ENCODE peak calls at places on chromosomes 7 and 10, in four cellular contexts. Q, Y, O and E are unnamed samples. For H3K9me3, the result is how much of the 10 kb centered on the place peaks cover.

GRCh38 chr7:55069271-55069792 is 50.5 kb downstream of the EGFR start:
- DNase-seq in Q (no peak), Y (no peak), O (no peak), E (no peak)

GRCh38 chr10:33901166-33901565 is 566.7 kb upstream of the NRP1 start:
- DNase-seq in Q (no peak), Y (no peak), O (no peak), E (peak)

GRCh38 chr10:119541046-119541445 is 1.5 kb downstream of the RGS10 start:
- DNase-seq in Q (no peak), Y (no peak), O (no peak), E (no peak)

GRCh38 chr7:17680026-17680425 is 260.3 kb downstream of the SNX13 start:
- DNase-seq in Q (no peak), Y (peak), O (no peak), E (peak)

GRCh38 chr10:9097206-9097990 is 1042.9 kb downstream of the GATA3 start:
- DNase-seq in Q (no peak), Y (no peak), O (no peak), E (no peak)

GRCh38 chr7:55065079-55065478 is 46.3 kb downstream of the EGFR start:
- DNase-seq in Q (no peak), Y (peak), O (no peak), E (peak)

GRCh38 chr7:21947056-21947455 is 1.4 kb upstream of the CDCA7L start:
- DNase-seq in Q (no peak), Y (no peak), O (no peak), E (no peak)

GRCh38 chr10:80041162-80041561 is 37.3 kb upstream of the TMEM254 start:
- DNase-seq in Q (no peak), Y (no peak), O (no peak), E (no peak)

GRCh38 chr10:91378061-91378460 is 32.1 kb upstream of the HECTD2 start:
- DNase-seq in Q (peak), Y (no peak), O (no peak), E (no peak)

GRCh38 chr7:38545977-38546376 is 85.2 kb downstream of the AMPH start:
- DNase-seq in Q (no peak), Y (no peak), O (no peak), E (no peak)

GRCh38 chr10:126177414-126178030 is 210.8 kb downstream of the ADAM12 start:
- DNase-seq in Q (no peak), Y (no peak), O (no peak), E (no peak)

GRCh38 chr10:131514454-131514853 is 202.9 kb upstream of the TCERG1L start:
- DNase-seq in Q (no peak), Y (no peak), O (no peak), E (peak)

GRCh38 chr7:69738396-69738889 is 140.2 kb downstream of the AUTS2 start:
- DNase-seq in Q (no peak), Y (no peak), O (no peak), E (no peak)

GRCh38 chr7:1419310-1419634 is 40.0 kb downstream of the MICALL2 start:
- DNase-seq in Q (no peak), Y (no peak), O (peak), E (no peak)

GRCh38 chr10:33612116-33612515 is 277.6 kb upstream of the NRP1 start:
- DNase-seq in Q (no peak), Y (no peak), O (no peak), E (peak)

GRCh38 chr10:84948644-84949043 is 620.3 kb downstream of the CCSER2 start:
- DNase-seq in Q (no peak), Y (no peak), O (no peak), E (no peak)

GRCh38 chr10:129772472-129773358 is 191.4 kb downstream of the EBF3 start:
- DNase-seq in Q (peak), Y (peak), O (peak), E (no peak)

GRCh38 chr10:30870926-30871325 is 160.7 kb downstream of the ZNF438 start:
- DNase-seq in Q (no peak), Y (no peak), O (no peak), E (no peak)

GRCh38 chr7:123948122-123948521 is 23.1 kb downstream of the SPAM1 start:
- DNase-seq in Q (no peak), Y (no peak), O (no peak), E (no peak)

GRCh38 chr7:64998865-64999164 is 7.7 kb downstream of the ERV3-1 start:
- DNase-seq in Q (no peak), Y (no peak), O (no peak), E (no peak)
- H3K9me3 ChIP-seq in Q (under half), Y (under half), O (half or more), E (half or more)

GRCh38 chr7:153939177-153939576 is 113.0 kb upstream of the DPP6 start:
- DNase-seq in Q (no peak), Y (no peak), O (no peak), E (no peak)

GRCh38 chr7:153939654-153940053 is 112.5 kb upstream of the DPP6 start:
- DNase-seq in Q (no peak), Y (no peak), O (no peak), E (no peak)

GRCh38 chr7:153943428-153944370 is 108.5 kb upstream of the DPP6 start:
- DNase-seq in Q (no peak), Y (no peak), O (no peak), E (no peak)

GRCh38 chr7:153942036-153942435 is 110.2 kb upstream of the DPP6 start:
- DNase-seq in Q (no peak), Y (no peak), O (no peak), E (no peak)

DNA sequence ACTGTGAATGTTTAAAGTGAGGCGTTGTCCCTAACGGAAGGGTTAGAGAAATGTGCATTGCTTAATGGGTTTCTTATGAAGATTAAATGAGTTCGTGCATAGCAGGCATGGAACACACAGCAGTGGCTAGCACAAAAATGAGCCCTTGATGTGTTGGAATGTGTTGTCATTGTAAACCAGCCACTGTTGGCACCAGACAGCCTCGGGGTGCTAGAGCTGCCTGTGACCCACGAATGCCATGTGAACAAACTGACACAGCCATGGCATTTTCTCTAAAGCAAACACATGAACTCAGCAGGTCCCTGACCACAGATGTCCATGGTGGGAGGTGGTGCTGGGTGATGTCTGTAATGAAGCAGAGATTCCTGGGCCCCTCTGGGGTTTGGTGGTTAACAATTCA is 111.1 kb upstream of the DPP6 start:
- DNase-seq in Q (no peak), Y (no peak), O (no peak), E (no peak)
- H3K9me3 ChIP-seq in Q (under half), Y (under half), O (under half), E (under half)

GRCh38 chr7:119984247-119984646 is 288.7 kb upstream of the KCND2 start:
- DNase-seq in Q (no peak), Y (no peak), O (no peak), E (no peak)
- H3K9me3 ChIP-seq in Q (under half), Y (under half), O (under half), E (under half)

GRCh38 chr7:159166530-159166929 is 21.9 kb upstream of the VIPR2 start:
- DNase-seq in Q (no peak), Y (no peak), O (no peak), E (no peak)

GRCh38 chr7:159172314-159172892 is 27.7 kb upstream of the VIPR2 start:
- DNase-seq in Q (no peak), Y (no peak), O (no peak), E (no peak)

GRCh38 chr7:159165352-159165751 is 20.7 kb upstream of the VIPR2 start:
- DNase-seq in Q (no peak), Y (no peak), O (no peak), E (no peak)

GRCh38 chr7:159167139-159167538 is 22.5 kb upstream of the VIPR2 start:
- DNase-seq in Q (no peak), Y (no peak), O (no peak), E (peak)

GRCh38 chr7:159169391-159169790 is 24.7 kb upstream of the VIPR2 start:
- DNase-seq in Q (no peak), Y (no peak), O (no peak), E (no peak)
- H3K9me3 ChIP-seq in Q (under half), Y (under half), O (under half), E (under half)

GRCh38 chr7:64880322-64881297 is 22.5 kb upstream of the ZNF273 start:
- DNase-seq in Q (no peak), Y (peak), O (no peak), E (no peak)

GRCh38 chr7:64877714-64878610 is 25.1 kb upstream of the ZNF273 start:
- DNase-seq in Q (no peak), Y (peak), O (no peak), E (no peak)

GRCh38 chr7:64878684-64879083 is 24.4 kb upstream of the ZNF273 start:
- DNase-seq in Q (no peak), Y (no peak), O (no peak), E (peak)

GRCh38 chr7:64879800-64880199 is 23.3 kb upstream of the ZNF273 start:
- DNase-seq in Q (no peak), Y (peak), O (no peak), E (no peak)

GRCh38 chr7:64879097-64879730 is 23.9 kb upstream of the ZNF273 start:
- DNase-seq in Q (no peak), Y (peak), O (no peak), E (no peak)
- H3K9me3 ChIP-seq in Q (under half), Y (under half), O (under half), E (under half)

DNA sequence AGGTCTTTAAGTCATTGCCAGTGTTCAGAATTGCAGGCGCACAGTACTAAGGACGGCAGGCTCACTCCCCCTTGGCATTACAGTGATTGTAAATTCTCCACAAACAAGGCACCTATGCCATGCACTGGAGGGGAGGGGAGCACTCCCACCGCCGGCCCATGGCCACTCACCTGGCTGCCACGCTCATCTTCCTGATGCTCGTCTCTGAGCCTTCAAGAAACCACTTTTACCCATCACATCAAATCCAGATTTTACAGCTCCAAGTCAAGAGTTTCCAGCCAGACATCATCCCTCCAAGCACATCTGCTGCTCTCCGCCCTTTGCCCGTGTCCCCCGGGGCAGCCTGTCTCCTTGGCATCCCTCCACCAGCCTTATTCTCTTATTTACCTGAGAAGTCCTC is 350.2 kb upstream of the SHH start:
- DNase-seq in Q (no peak), Y (no peak), O (no peak), E (no peak)
- H3K9me3 ChIP-seq in Q (under half), Y (under half), O (under half), E (under half)

GRCh38 chr10:1874533-1874932 is 137.2 kb upstream of the ADARB2 start:
- DNase-seq in Q (no peak), Y (no peak), O (no peak), E (no peak)
- H3K9me3 ChIP-seq in Q (under half), Y (under half), O (under half), E (under half)